ENCODE peak calls at places on chromosomes 3 and 15, in four cellular contexts. N is endothelial cell of umbilical vein, A is Peyer's patch, E is HFF-Myc. W is an unnamed sample.
A peak's percentile ranks its signal among the peaks of the same experiment; 100 is the strongest.

GRCh38 chr15:22867886-22868285 is 29.4 kb downstream of the NIPA2 start:
- DNase-seq in N (no peak), A (no peak), E (no peak), W (no peak)

GRCh38 chr3:114035146-114035545 is 21.2 kb downstream of the CCDC191 start:
- DNase-seq in N (no peak), A (no peak), E (no peak), W (no peak)

GRCh38 chr3:185737740-185738680 is 86.8 kb downstream of the IGF2BP2 start:
- DNase-seq in N (peak; percentile 30), A (no peak), E (no peak), W (no peak)

GRCh38 chr3:123344941-123345594 is 103.8 kb downstream of the ADCY5 start:
- DNase-seq in N (no peak), A (peak; percentile 38), E (no peak), W (no peak)

GRCh38 chr3:59081071-59081470 is 31.2 kb upstream of the CFAP20DC start:
- DNase-seq in N (no peak), A (no peak), E (no peak), W (no peak)

GRCh38 chr3:123186695-123187094 is 15.0 kb upstream of the SEC22A start:
- DNase-seq in N (peak; percentile 50), A (no peak), E (no peak), W (no peak)

GRCh38 chr3:72341380-72341770 is 506.9 kb downstream of the SHQ1 start:
- DNase-seq in N (no peak), A (no peak), E (no peak), W (no peak)

GRCh38 chr3:58474348-58474911 is 17.5 kb upstream of the KCTD6 start:
- DNase-seq in N (no peak), A (no peak), E (no peak), W (no peak)

GRCh38 chr3:183038221-183038620 is 57.9 kb upstream of the DCUN1D1 start:
- DNase-seq in N (no peak), A (no peak), E (no peak), W (no peak)

GRCh38 chr15:49331951-49332350 is 91.1 kb upstream of the FGF7 start:
- DNase-seq in N (no peak), A (no peak), E (no peak), W (no peak)

GRCh38 chr3:131480116-131480515 is 22.7 kb downstream of the MRPL3 start:
- DNase-seq in N (no peak), A (no peak), E (no peak), W (no peak)

GRCh38 chr3:18808423-18808822 is 339.9 kb upstream of the KCNH8 start:
- DNase-seq in N (no peak), A (no peak), E (no peak), W (no peak)

GRCh38 chr15:23642413-23643044 is 5.1 kb downstream of the MAGEL2 start:
- DNase-seq in N (peak; percentile 37), A (no peak), E (peak; percentile 12), W (peak; percentile 42)

GRCh38 chr3:20076296-20076997 is 36.2 kb downstream of the KAT2B start:
- DNase-seq in N (no peak), A (no peak), E (no peak), W (no peak)

GRCh38 chr3:43932921-43933320 is 242.2 kb downstream of the ABHD5 start:
- DNase-seq in N (no peak), A (no peak), E (peak; percentile 46), W (no peak)

GRCh38 chr15:88702983-88703382 is 64.2 kb downstream of the ISG20 start:
- DNase-seq in N (no peak), A (no peak), E (no peak), W (no peak)

GRCh38 chr3:114879059-114880031 is 267.7 kb downstream of the ZBTB20 start:
- DNase-seq in N (peak; percentile 16), A (no peak), E (no peak), W (no peak)

GRCh38 chr3:14848906-14849305 is 30.1 kb downstream of the FGD5 start:
- DNase-seq in N (no peak), A (no peak), E (no peak), W (no peak)

GRCh38 chr3:42507252-42507651 is 4.8 kb downstream of the VIPR1 start:
- DNase-seq in N (no peak), A (peak; percentile 81), E (no peak), W (peak; percentile 50)

GRCh38 chr3:32376098-32376497 is 15.6 kb upstream of the CMTM7 start:
- DNase-seq in N (peak; percentile 68), A (no peak), E (no peak), W (no peak)

GRCh38 chr3:128297401-128298138 is 144.3 kb downstream of the EEFSEC start:
- DNase-seq in N (no peak), A (no peak), E (no peak), W (no peak)

GRCh38 chr3:8776406-8776805 is 7.0 kb upstream of the OXTR start:
- DNase-seq in N (no peak), A (no peak), E (no peak), W (no peak)

GRCh38 chr3:4561661-4562060 is 68.5 kb downstream of the ITPR1 start:
- DNase-seq in N (no peak), A (no peak), E (no peak), W (no peak)

GRCh38 chr3:49930922-49931321 is 1.3 kb upstream of the MON1A start:
- DNase-seq in N (no peak), A (no peak), E (no peak), W (no peak)

GRCh38 chr15:68447209-68447608 is 15.2 kb upstream of the ITGA11 start:
- DNase-seq in N (no peak), A (no peak), E (no peak), W (no peak)

GRCh38 chr3:150443331-150443741 is 35.2 kb downstream of the TSC22D2 start:
- DNase-seq in N (no peak), A (no peak), E (no peak), W (no peak)

GRCh38 chr15:45110256-45110820 is 3.6 kb downstream of the DUOX2 start:
- DNase-seq in N (no peak), A (no peak), E (no peak), W (no peak)

GRCh38 chr3:12178091-12178820 is 19.5 kb upstream of the TIMP4 start:
- DNase-seq in N (peak; percentile 64), A (no peak), E (no peak), W (no peak)

GRCh38 chr15:38168472-38169057 is 84.1 kb upstream of the SPRED1 start:
- DNase-seq in N (no peak), A (no peak), E (no peak), W (no peak)

GRCh38 chr15:37981781-37982180 is 47.3 kb downstream of the TMCO5A start:
- DNase-seq in N (peak; percentile 35), A (no peak), E (peak; percentile 26), W (no peak)

GRCh38 chr15:69034352-69034751 is 19.9 kb downstream of the NOX5 start:
- DNase-seq in N (no peak), A (no peak), E (no peak), W (no peak)

DNA sequence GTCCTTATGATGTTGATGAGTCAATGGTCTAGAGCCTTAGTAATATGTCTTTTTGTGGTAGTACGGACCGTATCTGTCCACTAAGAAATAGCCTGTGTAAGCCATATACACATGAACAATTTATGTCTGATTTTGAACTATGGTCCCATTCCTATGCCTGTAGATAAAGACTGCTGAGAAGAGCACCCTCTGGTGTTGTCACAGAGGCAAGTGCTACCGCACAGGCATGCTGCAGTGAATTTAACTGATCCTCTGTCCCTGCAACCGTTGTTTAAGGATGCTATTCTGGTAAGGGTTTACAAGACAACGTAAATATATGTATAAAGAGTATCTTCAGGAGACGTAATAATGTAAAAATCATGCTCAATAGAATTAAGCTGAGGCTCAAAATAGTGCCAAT is 170.7 kb downstream of the UBE3A start:
- DNase-seq in N (no peak), A (no peak), E (no peak), W (no peak)
- TF ChIP-seq CTCF in N (no peak), A (no peak), E (peak; percentile 13), W (no peak)

GRCh38 chr3:21290557-21290956 is 460.5 kb downstream of the ZNF385D start:
- DNase-seq in N (no peak), A (no peak), E (no peak), W (no peak)
- TF ChIP-seq CTCF in N (peak; percentile 23), A (no peak), E (peak; percentile 61), W (no peak)

GRCh38 chr15:89888214-89888804 is 5.5 kb downstream of the AP3S2 start:
- DNase-seq in N (peak; percentile 56), A (no peak), E (peak; percentile 83), W (no peak)
- TF ChIP-seq CTCF in N (peak; percentile 55), A (peak; percentile 73), E (peak; percentile 55), W (peak; percentile 17)

GRCh38 chr3:38039899-38040261 is 872 bp downstream of the DLEC1 start:
- DNase-seq in N (no peak), A (no peak), E (no peak), W (peak; percentile 61)
- TF ChIP-seq CTCF in N (no peak), A (no peak), E (peak; percentile 11), W (no peak)

GRCh38 chr3:147118611-147119010 is 287.7 kb downstream of the ZIC4 start:
- DNase-seq in N (no peak), A (no peak), E (no peak), W (no peak)

GRCh38 chr3:147117631-147118030 is 288.7 kb downstream of the ZIC4 start:
- DNase-seq in N (no peak), A (no peak), E (no peak), W (no peak)

GRCh38 chr3:147119346-147119745 is 287.0 kb downstream of the ZIC4 start:
- DNase-seq in N (no peak), A (no peak), E (no peak), W (no peak)

GRCh38 chr3:147120029-147120428 is 286.3 kb downstream of the ZIC4 start:
- DNase-seq in N (peak; percentile 29), A (no peak), E (no peak), W (no peak)
- TF ChIP-seq CTCF in N (peak; percentile 33), A (peak; percentile 6), E (peak; percentile 40), W (no peak)